ENCODE peak calls at places on chromosomes 5 and 9, in five cellular contexts. F is heart right ventricle; D is ACHN; P is CD4-positive, alpha-beta T cell; Z is stimulated activated naive B cell treated with anti-CD40 and anti-IgM and Interleukin-4, amounts not matched to agents 10 μg/mL and 1 μg/mL and 100 μg/mL, for 72 hours. E is an unnamed sample.
A peak's percentile ranks its signal among the peaks of the same experiment; 100 is the strongest.

GRCh38 chr5:81717815-81718214 is 33.1 kb downstream of the SSBP2 start:
- DNase-seq in D (no peak), Z (no peak), F (no peak), P (no peak), E (no peak)

GRCh38 chr9:70480405-70480980 is 66.0 kb upstream of the KLF9 start:
- DNase-seq in P (no peak), Z (no peak), D (no peak), F (peak; percentile 85), E (no peak)

GRCh38 chr9:114054191-114054690 is 23.9 kb downstream of the AMBP start:
- DNase-seq in F (no peak), Z (no peak), D (no peak), P (no peak), E (no peak)

GRCh38 chr5:100904259-100904822 is 1.3 kb upstream of the ST8SIA4 start:
- DNase-seq in F (no peak), Z (peak; percentile 65), D (no peak), P (peak; percentile 28), E (peak; percentile 86)

GRCh38 chr5:137563646-137564474 is 64.7 kb upstream of the SPOCK1 start:
- DNase-seq in D (no peak), Z (no peak), F (peak; percentile 18), P (no peak), E (no peak)

GRCh38 chr5:125484272-125485002 is 738.0 kb upstream of the ZNF608 start:
- DNase-seq in D (peak; percentile 78), P (no peak), F (peak; percentile 52), Z (no peak), E (no peak)

GRCh38 chr9:124868511-124869465 is 6.9 kb downstream of the ARPC5L start:
- DNase-seq in F (peak; percentile 91), D (peak; percentile 84), Z (peak; percentile 92), P (peak; percentile 86), E (peak; percentile 95)

GRCh38 chr9:121447341-121447834 is 52.3 kb downstream of the GGTA1 start:
- DNase-seq in Z (no peak), P (no peak), F (no peak), D (peak; percentile 19), E (no peak)

GRCh38 chr5:133304707-133305216 is 252.9 kb downstream of the HSPA4 start:
- DNase-seq in Z (no peak), F (no peak), D (no peak), P (no peak), E (no peak)

GRCh38 chr5:114018178-114018577 is 343.7 kb upstream of the KCNN2 start:
- DNase-seq in F (no peak), P (no peak), Z (no peak), D (peak; percentile 2), E (no peak)

GRCh38 chr5:141491323-141492167 is 2.7 kb downstream of the PCDHGC5 start:
- DNase-seq in F (no peak), P (no peak), Z (no peak), D (no peak), E (peak; percentile 37)

GRCh38 chr9:130034570-130034969 is 8.4 kb downstream of the FNBP1 start:
- DNase-seq in F (no peak), P (no peak), Z (no peak), D (no peak), E (peak; percentile 67)

GRCh38 chr5:94102849-94103248 is 361.4 kb upstream of the POU5F2 start:
- DNase-seq in P (no peak), D (no peak), Z (no peak), F (no peak), E (no peak)

GRCh38 chr5:135208555-135209494 is 174.8 kb upstream of the PITX1 start:
- DNase-seq in D (peak; percentile 63), F (no peak), P (no peak), Z (no peak), E (no peak)

GRCh38 chr5:15943487-15943886 is 236.1 kb downstream of the MARCHF11 start:
- DNase-seq in P (no peak), Z (no peak), F (no peak), D (no peak), E (no peak)

GRCh38 chr5:40437452-40437861 is 242.3 kb upstream of the PTGER4 start:
- DNase-seq in F (no peak), D (peak; percentile 42), Z (no peak), P (no peak), E (peak; percentile 10)

GRCh38 chr5:137220523-137220927 is 278.6 kb downstream of the SPOCK1 start:
- DNase-seq in P (no peak), F (no peak), Z (no peak), D (peak; percentile 85), E (peak; percentile 43)

GRCh38 chr9:113701741-113702422 is 174.2 kb upstream of the ZNF618 start:
- DNase-seq in D (no peak), F (no peak), Z (no peak), P (no peak), E (no peak)

GRCh38 chr9:122904466-122904822 is 715 bp downstream of the RC3H2 start:
- DNase-seq in Z (no peak), F (no peak), P (no peak), D (peak; percentile 58), E (peak; percentile 63)

GRCh38 chr5:148858106-148858505 is 31.7 kb downstream of the ADRB2 start:
- DNase-seq in P (no peak), Z (no peak), D (no peak), F (no peak), E (no peak)

GRCh38 chr9:20292002-20292401 is 330.3 kb downstream of the MLLT3 start:
- DNase-seq in F (no peak), D (no peak), P (no peak), Z (no peak), E (peak; percentile 35)

E was measured in GM12865.